ENCODE peak calls at places on chromosomes 16 and 17, in four cellular contexts. One of them, this sample, is unnamed.

GRCh38 chr16:77299395-77299794 is 100.2 kb downstream of the SYCE1L start:
- DNase-seq in AG09309: no peak
- DNase-seq in progenitor cell of endocrine pancreas: no peak
- DNase-seq in AG10803: no peak
- DNase-seq in this sample: no peak

GRCh38 chr17:63984651-63985386 is 12.1 kb upstream of the SCN4A start:
- DNase-seq in AG09309: peak
- DNase-seq in progenitor cell of endocrine pancreas: no peak
- DNase-seq in AG10803: peak
- DNase-seq in this sample: no peak

GRCh38 chr17:10050597-10051101 is 145.6 kb upstream of the RCVRN start:
- DNase-seq in AG09309: no peak
- DNase-seq in progenitor cell of endocrine pancreas: no peak
- DNase-seq in AG10803: peak
- DNase-seq in this sample: no peak

GRCh38 chr17:74020522-74020921 is 183.0 kb upstream of the RPL38 start:
- DNase-seq in AG09309: no peak
- DNase-seq in progenitor cell of endocrine pancreas: no peak
- DNase-seq in AG10803: no peak
- DNase-seq in this sample: no peak

GRCh38 chr17:66548158-66548557 is 245.7 kb downstream of the PRKCA start:
- DNase-seq in AG09309: no peak
- DNase-seq in progenitor cell of endocrine pancreas: no peak
- DNase-seq in AG10803: peak
- DNase-seq in this sample: no peak

GRCh38 chr17:73539176-73539575 is 105.1 kb downstream of the SDK2 start:
- DNase-seq in AG09309: no peak
- DNase-seq in progenitor cell of endocrine pancreas: no peak
- DNase-seq in AG10803: no peak
- DNase-seq in this sample: no peak

GRCh38 chr16:51429041-51429440 is 278.0 kb upstream of the SALL1 start:
- DNase-seq in AG09309: no peak
- DNase-seq in progenitor cell of endocrine pancreas: no peak
- DNase-seq in AG10803: peak
- DNase-seq in this sample: no peak

GRCh38 chr16:1048442-1049112 is 24.0 kb upstream of the SSTR5 start:
- DNase-seq in AG09309: no peak
- DNase-seq in progenitor cell of endocrine pancreas: peak
- DNase-seq in AG10803: peak
- DNase-seq in this sample: no peak

GRCh38 chr17:57870283-57870635 is 20.4 kb upstream of the MRPS23 start:
- DNase-seq in AG09309: no peak
- DNase-seq in progenitor cell of endocrine pancreas: no peak
- DNase-seq in AG10803: peak
- DNase-seq in this sample: no peak

GRCh38 chr17:45319239-45319703 is 2.5 kb upstream of the MAP3K14 start:
- DNase-seq in AG09309: no peak
- DNase-seq in progenitor cell of endocrine pancreas: no peak
- DNase-seq in AG10803: no peak
- DNase-seq in this sample: no peak

GRCh38 chr17:31788956-31789355 is 70.1 kb downstream of the COPRS start:
- DNase-seq in AG09309: peak
- DNase-seq in progenitor cell of endocrine pancreas: no peak
- DNase-seq in AG10803: peak
- DNase-seq in this sample: no peak

GRCh38 chr17:6456321-6456720 is 12.1 kb downstream of the PIMREG start:
- DNase-seq in AG09309: no peak
- DNase-seq in progenitor cell of endocrine pancreas: no peak
- DNase-seq in AG10803: no peak
- DNase-seq in this sample: no peak

GRCh38 chr17:40399185-40399584 is 18.5 kb downstream of the TOP2A start:
- DNase-seq in AG09309: peak
- DNase-seq in progenitor cell of endocrine pancreas: no peak
- DNase-seq in AG10803: peak
- DNase-seq in this sample: no peak

GRCh38 chr17:63035271-63035670 is 69.2 kb downstream of the TANC2 start:
- DNase-seq in AG09309: peak
- DNase-seq in progenitor cell of endocrine pancreas: no peak
- DNase-seq in AG10803: peak
- DNase-seq in this sample: no peak

GRCh38 chr17:6661464-6661848 is 9.9 kb downstream of the C17orf100 start:
- DNase-seq in AG09309: no peak
- DNase-seq in progenitor cell of endocrine pancreas: no peak
- DNase-seq in AG10803: no peak
- DNase-seq in this sample: no peak

GRCh38 chr17:80424878-80425765 is 10.2 kb downstream of the ENDOV start:
- DNase-seq in AG09309: no peak
- DNase-seq in progenitor cell of endocrine pancreas: no peak
- DNase-seq in AG10803: no peak
- DNase-seq in this sample: no peak

GRCh38 chr17:17080781-17081180 is 38.5 kb downstream of the MPRIP start:
- DNase-seq in AG09309: no peak
- DNase-seq in progenitor cell of endocrine pancreas: no peak
- DNase-seq in AG10803: no peak
- DNase-seq in this sample: no peak

GRCh38 chr16:20300312-20301097 is 26.8 kb downstream of the GP2 start:
- DNase-seq in AG09309: no peak
- DNase-seq in progenitor cell of endocrine pancreas: peak
- DNase-seq in AG10803: peak
- DNase-seq in this sample: no peak

GRCh38 chr17:74649909-74650308 is 26.4 kb upstream of the CD300E start:
- DNase-seq in AG09309: no peak
- DNase-seq in progenitor cell of endocrine pancreas: no peak
- DNase-seq in AG10803: no peak
- DNase-seq in this sample: no peak

GRCh38 chr17:27079660-27080059 is 214.3 kb upstream of the WSB1 start:
- DNase-seq in AG09309: no peak
- DNase-seq in progenitor cell of endocrine pancreas: no peak
- DNase-seq in AG10803: no peak
- DNase-seq in this sample: no peak

GRCh38 chr16:30488764-30489595 is 16.4 kb downstream of the ITGAL start:
- DNase-seq in AG09309: no peak
- DNase-seq in progenitor cell of endocrine pancreas: peak
- DNase-seq in AG10803: no peak
- DNase-seq in this sample: no peak

GRCh38 chr16:27462846-27463682 is 61.1 kb downstream of the IL21R start:
- DNase-seq in AG09309: no peak
- DNase-seq in progenitor cell of endocrine pancreas: no peak
- DNase-seq in AG10803: no peak
- DNase-seq in this sample: no peak

GRCh38 chr16:19882186-19882585 is 2.5 kb downstream of the GPRC5B start:
- DNase-seq in AG09309: no peak
- DNase-seq in progenitor cell of endocrine pancreas: no peak
- DNase-seq in AG10803: no peak
- DNase-seq in this sample: no peak

GRCh38 chr17:82129095-82129494 is 31.1 kb upstream of the FASN start:
- DNase-seq in AG09309: no peak
- DNase-seq in progenitor cell of endocrine pancreas: no peak
- DNase-seq in AG10803: no peak
- DNase-seq in this sample: no peak
- TF ChIP-seq CTCF in AG09309: peak
- TF ChIP-seq CTCF in progenitor cell of endocrine pancreas: no peak
- TF ChIP-seq CTCF in AG10803: no peak
- TF ChIP-seq CTCF in this sample: peak

DNA sequence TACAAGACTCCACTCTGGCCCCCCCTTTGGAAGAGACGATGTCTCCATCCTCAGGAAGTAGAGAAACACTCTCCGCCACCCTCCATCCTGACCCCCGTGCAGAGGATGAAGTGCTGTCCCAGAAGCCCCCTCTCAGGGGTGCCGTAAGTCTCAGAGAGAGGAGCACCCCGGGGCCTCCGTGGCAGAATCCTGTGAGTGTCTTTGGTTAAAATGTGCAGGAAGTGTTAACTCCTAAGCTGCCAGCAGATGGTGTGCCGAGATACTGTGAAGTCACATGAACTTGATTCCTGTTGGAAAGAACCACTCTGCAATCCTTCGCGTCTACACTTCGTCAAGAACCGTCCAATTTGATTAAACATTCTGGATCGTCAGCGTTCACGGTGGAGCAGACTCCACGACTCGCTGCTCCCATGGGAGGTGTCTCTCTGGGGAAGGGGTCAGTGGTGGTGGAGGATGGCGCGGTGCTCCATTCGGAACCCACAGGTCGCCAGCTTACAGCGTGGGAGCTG is 5.6 kb downstream of the BANP start:
- DNase-seq in AG09309: no peak
- DNase-seq in progenitor cell of endocrine pancreas: no peak
- DNase-seq in AG10803: peak
- DNase-seq in this sample: no peak
- TF ChIP-seq CTCF in AG09309: no peak
- TF ChIP-seq CTCF in progenitor cell of endocrine pancreas: no peak
- TF ChIP-seq CTCF in AG10803: peak
- TF ChIP-seq CTCF in this sample: peak

GRCh38 chr16:15548482-15548891 is 94.5 kb downstream of the MARF1 start:
- DNase-seq in AG09309: no peak
- DNase-seq in progenitor cell of endocrine pancreas: no peak
- DNase-seq in AG10803: no peak
- DNase-seq in this sample: no peak
- TF ChIP-seq CTCF in AG09309: no peak
- TF ChIP-seq CTCF in progenitor cell of endocrine pancreas: no peak
- TF ChIP-seq CTCF in AG10803: no peak
- TF ChIP-seq CTCF in this sample: no peak

GRCh38 chr16:69494993-69495392 is 70.6 kb downstream of the CYB5B start:
- DNase-seq in AG09309: no peak
- DNase-seq in progenitor cell of endocrine pancreas: no peak
- DNase-seq in AG10803: no peak
- DNase-seq in this sample: no peak
- TF ChIP-seq CTCF in AG09309: peak
- TF ChIP-seq CTCF in progenitor cell of endocrine pancreas: peak
- TF ChIP-seq CTCF in AG10803: peak
- TF ChIP-seq CTCF in this sample: peak

GRCh38 chr16:52976539-52977167 is 76.0 kb downstream of the CHD9NB start:
- DNase-seq in AG09309: peak
- DNase-seq in progenitor cell of endocrine pancreas: no peak
- DNase-seq in AG10803: peak
- DNase-seq in this sample: no peak
- TF ChIP-seq CTCF in AG09309: peak
- TF ChIP-seq CTCF in progenitor cell of endocrine pancreas: peak
- TF ChIP-seq CTCF in AG10803: peak
- TF ChIP-seq CTCF in this sample: peak

This sample was measured in osteocyte.